ENCODE peak calls at places on chromosomes 13 and 19, in seven cellular contexts. N is left ventricle myocardium inferior, U is cardiac muscle cell, J is neural progenitor cell, Q is fibroblast of lung, E is lower leg skin, F is fibroblast of the aortic adventitia. M is an unnamed sample.

GRCh38 chr19:8209111-8209964 is at the start of gene CERS4:
- DNase-seq in N (peak), U (peak), J (peak), Q (peak), E (peak), F (peak), M (no peak)

GRCh38 chr19:35657904-35658700 is 8.2 kb upstream of the UPK1A start:
- DNase-seq in N (no peak), U (no peak), J (no peak), Q (peak), E (no peak), F (no peak), M (no peak)

GRCh38 chr19:48400018-48400742 is 6.7 kb downstream of the GRIN2D start:
- DNase-seq in N (peak), U (peak), J (peak), Q (peak), E (no peak), F (peak), M (no peak)

GRCh38 chr19:591099-591958 is 1.6 kb downstream of the HCN2 start:
- DNase-seq in N (no peak), U (peak), J (peak), Q (no peak), E (no peak), F (no peak), M (no peak)

GRCh38 chr19:14434157-14434501 is 1.0 kb downstream of the PKN1 start:
- DNase-seq in N (no peak), U (no peak), J (no peak), Q (no peak), E (no peak), F (no peak), M (no peak)

GRCh38 chr19:2488405-2488941 is 12.5 kb downstream of the GADD45B start:
- DNase-seq in N (no peak), U (no peak), J (no peak), Q (no peak), E (no peak), F (no peak), M (no peak)

GRCh38 chr19:49672131-49672919 is 4.7 kb upstream of the PRMT1 start:
- DNase-seq in N (peak), U (peak), J (peak), Q (peak), E (no peak), F (peak), M (peak)

GRCh38 chr13:40562975-40563349 is 103.5 kb downstream of the FOXO1 start:
- DNase-seq in N (no peak), U (no peak), J (no peak), Q (peak), E (no peak), F (no peak), M (peak)

GRCh38 chr19:46717716-46718143 is 816 bp upstream of the PRKD2 start:
- DNase-seq in N (no peak), U (no peak), J (no peak), Q (no peak), E (no peak), F (no peak), M (no peak)

GRCh38 chr19:33503791-33504444 is 17.7 kb downstream of the PEPD start:
- DNase-seq in N (no peak), U (no peak), J (no peak), Q (no peak), E (no peak), F (no peak), M (no peak)

GRCh38 chr19:1483067-1483978 is 4.3 kb upstream of the C19orf25 start:
- DNase-seq in N (no peak), U (no peak), J (no peak), Q (no peak), E (no peak), F (no peak), M (no peak)

GRCh38 chr19:41701401-41702075 is 6.9 kb upstream of the CEACAM5 start:
- DNase-seq in N (no peak), U (no peak), J (no peak), Q (no peak), E (no peak), F (no peak), M (no peak)

GRCh38 chr19:33630880-33631627 is 9.3 kb downstream of the CHST8 start:
- DNase-seq in N (no peak), U (no peak), J (no peak), Q (no peak), E (no peak), F (no peak), M (no peak)

GRCh38 chr13:42078113-42078769 is 29.8 kb downstream of the DGKH start:
- DNase-seq in N (no peak), U (no peak), J (peak), Q (no peak), E (no peak), F (no peak), M (no peak)

GRCh38 chr13:66994097-66994496 is 236.0 kb downstream of the PCDH9 start:
- DNase-seq in N (peak), U (peak), J (peak), Q (peak), E (no peak), F (peak), M (peak)

GRCh38 chr19:2806736-2807378 is 12.8 kb upstream of the ZNF554 start:
- DNase-seq in N (no peak), U (no peak), J (no peak), Q (no peak), E (no peak), F (no peak), M (no peak)

GRCh38 chr19:30324982-30325381 is 47.2 kb upstream of the ZNF536 start:
- DNase-seq in N (no peak), U (no peak), J (no peak), Q (no peak), E (no peak), F (no peak), M (no peak)

GRCh38 chr13:33918199-33918932 is 100.4 kb downstream of the RFC3 start:
- DNase-seq in N (no peak), U (peak), J (peak), Q (peak), E (no peak), F (peak), M (peak)

GRCh38 chr19:30684613-30685012 is 312.4 kb downstream of the ZNF536 start:
- DNase-seq in N (no peak), U (no peak), J (no peak), Q (no peak), E (no peak), F (no peak), M (no peak)

GRCh38 chr13:27988520-27988919 is at the start of gene URAD:
- DNase-seq in N (no peak), U (no peak), J (no peak), Q (no peak), E (no peak), F (no peak), M (no peak)

GRCh38 chr13:104875008-104875762 is 1660.3 kb downstream of the EFNB2 start:
- DNase-seq in N (no peak), U (no peak), J (no peak), Q (no peak), E (no peak), F (no peak), M (no peak)

GRCh38 chr13:72757792-72758535 is 23.7 kb downstream of the DIS3 start:
- DNase-seq in N (no peak), U (no peak), J (no peak), Q (peak), E (no peak), F (no peak), M (no peak)

GRCh38 chr19:13260883-13261653 is 110.9 kb downstream of the IER2 start:
- DNase-seq in N (no peak), U (peak), J (no peak), Q (peak), E (peak), F (peak), M (peak)

GRCh38 chr13:54859827-54860226 is 1831.2 kb downstream of the OLFM4 start:
- DNase-seq in N (no peak), U (no peak), J (no peak), Q (no peak), E (no peak), F (no peak), M (no peak)

GRCh38 chr13:112545866-112546265 is 42.1 kb downstream of the TUBGCP3 start:
- DNase-seq in N (no peak), U (peak), J (no peak), Q (peak), E (no peak), F (peak), M (peak)

GRCh38 chr19:32928806-32929205 is 43.0 kb downstream of the CEP89 start:
- DNase-seq in N (no peak), U (no peak), J (no peak), Q (no peak), E (no peak), F (no peak), M (no peak)

GRCh38 chr13:94181461-94182107 is 297.9 kb downstream of the DCT start:
- DNase-seq in N (no peak), U (no peak), J (no peak), Q (no peak), E (no peak), F (no peak), M (no peak)

GRCh38 chr13:98297043-98297442 is 120.0 kb upstream of the RNF113B start:
- DNase-seq in N (no peak), U (no peak), J (no peak), Q (no peak), E (no peak), F (no peak), M (no peak)

DNA sequence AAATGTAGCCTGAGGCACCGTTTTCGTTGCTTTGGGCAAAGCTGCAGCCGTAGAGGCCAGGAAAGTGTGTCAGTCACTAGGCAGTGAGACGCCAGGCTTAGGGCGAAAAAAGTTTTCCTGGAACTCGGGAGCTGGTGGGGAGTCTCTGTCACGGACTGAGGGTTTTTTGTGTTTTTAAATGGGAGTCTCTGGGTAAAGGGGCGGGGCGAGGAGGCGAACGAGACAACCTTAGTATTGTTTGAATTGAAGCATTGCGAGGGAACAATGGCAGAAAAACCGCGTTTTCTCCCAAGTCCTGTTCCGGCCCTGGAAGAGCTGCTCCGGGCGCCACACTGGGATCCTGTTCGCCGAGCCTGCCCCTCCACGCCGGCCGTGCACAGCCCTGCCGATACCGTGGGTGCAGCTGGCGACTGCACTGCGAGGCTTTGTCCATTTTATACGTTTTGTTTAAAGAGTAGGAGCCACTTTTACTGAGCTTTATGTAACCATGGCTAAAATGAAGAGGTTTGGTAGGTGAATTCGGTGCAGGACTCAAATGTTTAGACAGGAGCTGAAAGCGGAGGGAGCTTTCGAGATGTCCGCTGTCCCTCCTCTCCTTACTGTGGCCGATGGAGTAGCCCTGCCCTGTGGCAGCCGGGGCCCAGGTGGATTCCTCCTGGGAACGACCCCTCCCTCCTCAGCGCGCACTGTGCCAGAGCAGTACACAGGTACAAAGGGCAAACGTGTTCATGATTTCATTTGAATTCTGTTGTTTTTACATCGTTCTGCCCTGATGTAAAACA is 1.5 kb downstream of the COL4A2 start:
- DNase-seq in N (no peak), U (peak), J (peak), Q (peak), E (no peak), F (no peak), M (no peak)
- H3K4me3 ChIP-seq in N (peak), U (peak), J (peak), Q (peak), E (peak), F (peak), M (peak)

GRCh38 chr13:30796132-30796832 is 60.9 kb downstream of the ALOX5AP start:
- DNase-seq in N (no peak), U (peak), J (no peak), Q (peak), E (no peak), F (peak), M (no peak)
- TF ChIP-seq CTCF in N (no peak), U (no peak), J (no peak), Q (no peak), E (no peak), F (no peak), M (no peak)

GRCh38 chr13:52012512-52012836 is 276 bp downstream of the ALG11 start:
- DNase-seq in N (no peak), U (no peak), J (no peak), Q (no peak), E (no peak), F (no peak), M (no peak)

GRCh38 chr13:52006491-52007245 is 4.6 kb downstream of the ATP7B start:
- DNase-seq in N (no peak), U (no peak), J (no peak), Q (no peak), E (no peak), F (no peak), M (no peak)

GRCh38 chr13:52009985-52010384 is 1.3 kb downstream of the ATP7B start:
- DNase-seq in N (no peak), U (no peak), J (no peak), Q (no peak), E (no peak), F (no peak), M (no peak)

GRCh38 chr13:52011690-52012511 is at the start of gene ALG11:
- DNase-seq in N (peak), U (peak), J (peak), Q (peak), E (peak), F (peak), M (peak)

GRCh38 chr13:52010890-52011689 is at the start of gene ATP7B:
- DNase-seq in N (no peak), U (peak), J (peak), Q (peak), E (no peak), F (no peak), M (no peak)
- H3K4me3 ChIP-seq in N (peak), U (peak), J (peak), Q (peak), E (peak), F (peak), M (peak)

GRCh38 chr13:21620858-21621257 is 16.9 kb upstream of the MICU2 start:
- DNase-seq in N (no peak), U (no peak), J (no peak), Q (no peak), E (no peak), F (no peak), M (no peak)

GRCh38 chr13:21619633-21620220 is 15.8 kb upstream of the MICU2 start:
- DNase-seq in N (no peak), U (no peak), J (no peak), Q (no peak), E (no peak), F (no peak), M (no peak)

DNA sequence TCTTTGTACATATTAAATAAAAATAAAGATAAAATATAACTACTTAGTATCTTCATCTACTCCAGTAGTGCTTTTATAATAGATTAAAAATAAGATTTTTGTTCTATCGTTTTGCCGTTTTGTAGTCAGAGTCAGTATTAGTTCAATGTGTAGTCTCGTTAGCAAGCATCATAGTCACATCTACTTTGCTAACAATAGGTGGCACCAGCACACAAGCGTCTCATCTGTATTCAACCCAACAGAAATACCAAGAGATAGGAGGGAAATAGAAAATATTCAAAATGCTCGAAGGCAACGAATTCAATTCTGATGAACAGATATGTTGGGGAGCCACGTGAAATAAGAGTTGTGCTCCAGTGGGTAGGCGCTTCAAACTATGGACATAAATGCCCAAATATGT is 21.4 kb upstream of the MICU2 start:
- DNase-seq in N (no peak), U (peak), J (no peak), Q (peak), E (no peak), F (peak), M (no peak)
- TF ChIP-seq CTCF in N (peak), U (peak), J (peak), Q (peak), E (no peak), F (peak), M (peak)

GRCh38 chr13:43368003-43368402 is 344.6 kb downstream of the DNAJC15 start:
- DNase-seq in N (no peak), U (no peak), J (no peak), Q (peak), E (no peak), F (peak), M (peak)
- H3K4me3 ChIP-seq in N (peak), U (no peak), J (no peak), Q (peak), E (no peak), F (no peak), M (no peak)

M was measured in astrocyte of the cerebellum.